ENCODE peak calls at places on chromosomes 2 and 18, in four cellular contexts. W, Y, R and F are unnamed samples.

GRCh38 chr2:166382-166781 is 97.5 kb downstream of the SH3YL1 start:
- DNase-seq in W (no peak), Y (peak), R (no peak), F (no peak)

GRCh38 chr18:36514778-36515177 is 217.3 kb downstream of the FHOD3 start:
- DNase-seq in W (no peak), Y (no peak), R (peak), F (no peak)

GRCh38 chr18:13461936-13462335 is 243.4 kb downstream of the LDLRAD4 start:
- DNase-seq in W (no peak), Y (no peak), R (no peak), F (no peak)

GRCh38 chr18:41324020-41324791 is 630.8 kb upstream of the PIK3C3 start:
- DNase-seq in W (no peak), Y (no peak), R (no peak), F (no peak)

GRCh38 chr2:147844691-147845607 is at the start of gene ACVR2A:
- DNase-seq in W (peak), Y (peak), R (peak), F (peak)

GRCh38 chr18:9696701-9697100 is 11.4 kb upstream of the RAB31 start:
- DNase-seq in W (no peak), Y (no peak), R (no peak), F (no peak)

GRCh38 chr2:109335586-109336266 is 206.7 kb downstream of the SH3RF3 start:
- DNase-seq in W (no peak), Y (no peak), R (no peak), F (no peak)

GRCh38 chr18:64097497-64097896 is 51.4 kb downstream of the LINC00305 start:
- DNase-seq in W (no peak), Y (no peak), R (no peak), F (no peak)

GRCh38 chr2:224221455-224221913 is 180.4 kb downstream of the FAM124B start:
- DNase-seq in W (no peak), Y (no peak), R (no peak), F (peak)

GRCh38 chr2:221034973-221035372 is 537.1 kb downstream of the EPHA4 start:
- DNase-seq in W (no peak), Y (no peak), R (no peak), F (no peak)

GRCh38 chr18:58793361-58793760 is 71.3 kb upstream of the ZNF532 start:
- DNase-seq in W (no peak), Y (no peak), R (no peak), F (peak)

GRCh38 chr2:41878726-41879366 is 169.0 kb upstream of the PKDCC start:
- DNase-seq in W (no peak), Y (no peak), R (no peak), F (no peak)

GRCh38 chr18:69948919-69949537 is 1.4 kb upstream of the CD226 start:
- DNase-seq in W (no peak), Y (peak), R (no peak), F (no peak)

GRCh38 chr2:109523121-109523520 is 90.6 kb downstream of the SEPTIN10 start:
- DNase-seq in W (no peak), Y (no peak), R (no peak), F (no peak)

GRCh38 chr2:28958689-28959088 is 22.4 kb upstream of the TOGARAM2 start:
- DNase-seq in W (peak), Y (peak), R (peak), F (peak)

GRCh38 chr2:235458839-235459273 is 35.0 kb upstream of the AGAP1 start:
- DNase-seq in W (peak), Y (peak), R (no peak), F (peak)

GRCh38 chr2:161019311-161019710 is 140.9 kb upstream of the TANK start:
- DNase-seq in W (no peak), Y (no peak), R (no peak), F (no peak)

GRCh38 chr18:73647391-73647790 is 500.2 kb downstream of the FBXO15 start:
- DNase-seq in W (no peak), Y (no peak), R (no peak), F (no peak)

GRCh38 chr18:38940863-38941531 is 1375.4 kb upstream of the CELF4 start:
- DNase-seq in W (peak), Y (peak), R (no peak), F (peak)

GRCh38 chr2:216932806-216933579 is 73.1 kb upstream of the TNP1 start:
- DNase-seq in W (no peak), Y (peak), R (no peak), F (no peak)

GRCh38 chr2:198957183-198957582 is 500.6 kb downstream of the SATB2 start:
- DNase-seq in W (no peak), Y (no peak), R (no peak), F (no peak)

GRCh38 chr2:71646028-71646427 is 192.7 kb downstream of the DYSF start:
- DNase-seq in W (no peak), Y (no peak), R (no peak), F (no peak)

GRCh38 chr2:149169653-149170052 is 131.2 kb downstream of the LYPD6B start:
- DNase-seq in W (no peak), Y (no peak), R (no peak), F (no peak)
- TF ChIP-seq HMGXB4 in W (no peak), Y (no peak), R (no peak), F (no peak)

GRCh38 chr2:241857041-241857541 is 1.6 kb downstream of the PDCD1 start:
- DNase-seq in W (no peak), Y (no peak), R (no peak), F (no peak)
- TF ChIP-seq HMGXB4 in W (no peak), Y (no peak), R (no peak), F (no peak)

DNA sequence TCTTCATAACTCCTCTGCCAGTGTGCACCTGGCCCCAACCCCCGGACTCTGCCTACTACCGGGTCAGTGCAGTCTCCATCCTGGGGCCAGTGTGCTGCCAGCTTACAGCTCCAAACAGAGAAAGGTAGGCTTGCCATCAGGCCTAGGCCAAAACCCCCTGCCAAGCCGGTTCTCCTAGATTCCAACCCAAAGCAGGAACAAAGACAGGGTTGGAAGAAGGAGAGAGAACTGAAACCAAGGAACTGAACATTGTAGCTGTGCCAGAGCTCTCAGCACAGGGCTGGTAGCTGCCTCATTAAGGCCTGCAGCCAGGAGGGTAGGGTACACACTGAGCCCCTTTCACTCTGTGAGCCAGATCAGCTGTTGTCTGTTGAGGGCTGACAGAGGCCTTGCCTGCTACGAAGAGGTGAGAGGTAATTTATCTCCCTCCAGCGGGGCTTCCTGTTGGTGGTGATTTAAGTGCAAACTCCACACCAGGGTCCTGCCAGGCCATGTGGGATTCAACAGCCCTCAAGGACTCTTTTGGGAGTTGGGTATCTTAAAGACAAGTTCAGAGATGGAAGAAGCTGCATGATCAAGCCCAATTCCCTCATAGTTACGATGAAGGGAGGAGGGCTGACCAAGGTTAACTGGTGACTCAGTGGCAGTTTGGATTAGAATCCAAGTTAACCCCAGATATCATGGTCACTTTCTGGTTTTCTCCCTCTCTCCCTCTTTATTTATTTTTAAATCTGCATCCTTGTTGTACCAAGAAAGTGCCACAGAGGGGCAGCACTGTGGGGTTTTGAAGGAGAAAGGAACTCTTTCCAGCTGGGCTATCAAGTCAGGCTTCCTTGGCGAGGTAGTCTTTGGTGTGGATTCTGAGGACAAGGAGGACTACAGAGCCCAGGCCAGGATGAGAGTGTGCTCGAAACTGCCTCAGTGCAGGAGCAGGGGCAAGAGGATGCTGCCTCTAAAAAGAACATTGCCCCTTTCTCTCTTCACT is 48.1 kb downstream of the CYRIA start:
- DNase-seq in W (no peak), Y (peak), R (peak), F (peak)
- TF ChIP-seq HMGXB4 in W (no peak), Y (no peak), R (no peak), F (no peak)

GRCh38 chr18:48265328-48265727 is 143.9 kb downstream of the ZBTB7C start:
- DNase-seq in W (no peak), Y (no peak), R (no peak), F (no peak)

GRCh38 chr18:48274301-48274700 is 134.9 kb downstream of the ZBTB7C start:
- DNase-seq in W (no peak), Y (no peak), R (no peak), F (no peak)

DNA sequence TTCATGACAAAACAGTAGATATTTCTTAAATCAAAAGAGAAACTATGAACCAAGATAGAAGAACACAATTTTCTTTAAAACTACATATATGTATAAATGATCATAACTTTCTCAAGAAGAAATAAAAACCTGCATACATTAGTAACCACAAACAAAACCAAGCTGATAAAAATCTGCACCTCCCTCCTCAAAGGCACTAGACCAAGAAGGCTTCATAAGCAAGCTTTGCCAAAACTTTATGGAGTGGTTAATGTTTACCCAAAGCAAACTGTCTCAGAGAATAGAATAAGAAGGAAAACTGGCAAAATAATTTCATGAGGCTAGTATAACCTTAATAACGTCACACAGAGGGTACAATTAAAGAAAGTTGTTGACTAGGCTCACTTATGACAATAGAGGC is 138.3 kb downstream of the ZBTB7C start:
- DNase-seq in W (no peak), Y (no peak), R (no peak), F (no peak)
- TF ChIP-seq HMGXB4 in W (no peak), Y (no peak), R (no peak), F (no peak)

DNA sequence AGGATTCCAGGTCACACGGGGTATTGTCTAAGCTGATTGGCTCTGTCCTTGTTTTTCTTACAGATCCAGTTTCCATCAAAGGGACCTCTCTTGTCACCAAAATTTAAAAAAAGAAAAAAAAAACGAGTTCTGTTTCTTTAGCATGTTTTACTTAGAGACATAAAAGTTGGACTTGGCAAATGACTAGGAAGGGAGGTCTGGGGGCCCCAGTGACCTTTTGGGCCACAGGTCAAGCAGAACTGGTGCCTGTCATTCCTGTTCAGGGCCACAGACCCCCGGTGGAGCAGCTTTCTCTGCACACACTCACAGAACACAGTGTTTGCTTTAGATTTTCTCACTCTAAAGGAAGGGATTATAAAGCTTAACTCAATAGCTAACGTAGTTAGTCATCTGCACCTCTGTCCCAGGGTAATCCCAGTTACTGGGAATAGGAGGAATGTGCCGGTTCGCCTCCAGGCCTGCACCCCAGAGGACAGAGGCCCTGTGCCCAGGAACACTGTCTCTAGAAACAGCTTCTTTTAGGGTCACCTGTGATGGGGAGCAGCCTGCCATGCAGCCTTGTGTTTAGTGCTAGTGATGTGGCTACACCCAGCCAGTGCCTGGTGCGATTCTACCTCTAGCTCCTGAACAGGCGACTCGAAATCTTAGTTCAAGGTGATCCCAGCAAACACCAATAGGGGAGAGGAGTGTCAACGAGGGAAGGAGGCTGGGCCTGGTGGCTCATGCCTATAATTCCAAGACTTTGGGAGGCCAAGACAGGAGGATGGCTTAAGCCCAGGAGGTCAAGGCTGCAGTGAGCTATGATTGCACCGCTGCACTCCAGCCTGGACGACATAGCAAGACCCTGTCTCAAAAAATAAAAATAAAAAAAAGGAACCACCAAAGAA is 11.5 kb downstream of the SPATA3 start:
- DNase-seq in W (peak), Y (no peak), R (no peak), F (no peak)
- TF ChIP-seq HMGXB4 in W (no peak), Y (no peak), R (no peak), F (no peak)

DNA sequence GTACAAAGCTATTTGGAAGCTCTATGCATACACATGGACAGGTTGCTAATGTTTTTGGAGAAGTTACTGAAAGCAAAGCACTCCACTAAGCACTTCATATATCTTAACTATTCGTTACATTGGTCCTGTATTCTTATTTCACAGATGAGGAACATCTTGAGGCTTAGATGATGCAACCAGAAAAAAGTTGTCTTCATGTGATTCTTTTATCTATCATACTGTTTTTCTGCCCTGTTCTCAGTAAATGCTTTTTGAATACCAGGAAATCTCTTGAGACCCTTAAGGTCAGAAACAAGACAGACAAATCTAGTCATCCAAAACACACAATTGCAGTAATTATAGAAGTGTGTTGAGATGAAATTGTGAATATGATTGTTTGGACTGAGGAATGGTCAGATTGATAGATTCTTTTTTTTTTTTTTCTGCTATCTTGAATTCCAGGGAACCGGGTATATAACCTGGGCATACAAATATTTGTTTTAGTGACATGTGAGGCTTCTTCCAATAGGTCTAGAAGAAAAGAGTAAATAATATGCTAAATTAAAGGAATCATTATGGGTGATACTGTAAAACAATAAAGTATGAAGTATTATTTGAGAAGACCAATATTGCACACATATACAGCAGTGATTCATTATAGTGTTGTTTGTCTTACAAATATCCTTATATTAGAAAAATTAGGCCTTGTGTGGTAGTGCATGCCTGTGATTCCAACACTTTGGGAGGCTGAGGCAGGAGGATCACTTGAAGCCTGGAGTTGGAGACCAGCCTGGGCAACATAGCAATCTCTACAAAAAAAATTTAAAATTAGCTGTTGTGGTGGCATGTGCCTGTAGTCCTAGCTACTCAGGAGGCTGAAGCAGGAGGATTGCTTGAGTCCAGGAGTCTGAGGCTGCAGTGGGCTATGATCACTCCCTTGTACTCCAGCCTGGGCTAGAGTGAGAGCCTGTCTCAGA is 33.7 kb downstream of the EHBP1 start:
- DNase-seq in W (no peak), Y (peak), R (no peak), F (no peak)
- TF ChIP-seq HMGXB4 in W (no peak), Y (no peak), R (no peak), F (no peak)

DNA sequence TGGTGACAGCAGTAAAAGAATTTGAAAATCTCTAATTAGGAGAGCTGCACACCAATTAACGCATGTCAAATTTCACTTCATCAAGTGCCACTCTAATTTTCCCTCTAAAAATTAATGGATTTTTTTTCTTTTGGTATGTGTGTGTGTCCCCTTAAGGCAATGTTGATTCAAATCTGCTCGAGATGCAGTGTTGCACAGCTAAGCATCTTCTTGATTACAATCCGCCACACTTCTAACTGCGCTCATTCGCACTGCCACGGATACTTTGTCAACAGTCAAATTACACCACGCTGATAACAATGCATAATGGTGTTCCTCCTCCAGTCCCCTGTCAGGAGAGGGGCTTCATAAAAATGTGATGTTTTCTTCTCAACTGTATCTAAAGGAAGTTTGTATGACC is 261.4 kb downstream of the MEIS1 start:
- DNase-seq in W (no peak), Y (no peak), R (no peak), F (no peak)
- TF ChIP-seq HMGXB4 in W (no peak), Y (no peak), R (no peak), F (no peak)

DNA sequence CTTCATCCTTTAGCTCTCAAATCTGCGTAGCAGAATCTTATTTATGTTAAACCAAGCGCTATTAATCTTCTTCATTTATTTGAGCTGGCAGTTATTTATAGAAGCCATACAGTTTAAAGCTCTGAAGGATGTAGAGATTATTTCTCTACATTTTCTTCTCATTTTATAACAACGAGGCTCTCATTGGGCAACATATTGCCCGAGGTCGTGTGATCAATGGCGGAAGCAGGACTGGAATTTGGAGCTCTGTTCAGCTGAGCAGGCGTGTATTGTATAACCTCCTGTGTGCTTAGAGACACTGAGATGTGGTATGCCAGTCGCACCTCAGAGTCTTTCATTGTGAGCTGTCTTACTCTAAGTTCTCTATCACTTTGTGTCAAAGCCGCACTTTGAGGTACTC is 17.5 kb upstream of the DRC1 start:
- DNase-seq in W (no peak), Y (no peak), R (no peak), F (no peak)
- TF ChIP-seq HMGXB4 in W (no peak), Y (no peak), R (no peak), F (no peak)

GRCh38 chr2:144774786-144775185 is 254.9 kb upstream of the ZEB2 start:
- DNase-seq in W (no peak), Y (no peak), R (no peak), F (no peak)

GRCh38 chr2:144780983-144781382 is 261.1 kb upstream of the ZEB2 start:
- DNase-seq in W (no peak), Y (no peak), R (no peak), F (no peak)

GRCh38 chr2:144771348-144771747 is 251.4 kb upstream of the ZEB2 start:
- DNase-seq in W (no peak), Y (no peak), R (no peak), F (no peak)

DNA sequence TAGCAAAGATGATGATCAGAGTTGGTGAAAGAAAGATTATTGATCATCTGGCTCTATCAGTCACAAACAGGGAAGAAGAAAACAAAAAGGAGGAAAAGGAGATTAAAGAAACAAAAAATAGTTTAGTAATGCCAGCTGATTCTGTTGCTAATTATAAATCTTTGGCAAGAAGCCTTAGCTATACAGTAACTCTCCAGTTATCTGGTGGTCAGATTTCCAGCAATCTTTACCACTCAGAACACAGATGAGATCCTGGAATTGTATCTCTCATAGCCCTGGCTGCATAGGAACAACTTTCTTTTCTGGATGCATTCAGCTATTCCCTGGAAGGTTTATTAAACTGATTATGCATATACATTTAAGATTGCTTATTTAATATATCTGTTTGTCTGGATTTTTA is 256.8 kb upstream of the ZEB2 start:
- DNase-seq in W (no peak), Y (no peak), R (no peak), F (no peak)
- TF ChIP-seq HMGXB4 in W (no peak), Y (no peak), R (no peak), F (no peak)